ENCODE peak calls at places on chromosomes 11 and 22, in seven cellular contexts. G is right lobe of liver, A is prostate gland, V is ascending aorta, Q is left ventricle myocardium inferior, I is tibial nerve, X is fibroblast of mammary gland. L is an unnamed sample.

GRCh38 chr11:132402056-132402684 is 1031.8 kb downstream of the NTM start:
- DNase-seq in Q (peak), I (no peak), G (peak), A (no peak), X (no peak), V (no peak), L (no peak)

GRCh38 chr11:94171693-94172440 is 43.2 kb downstream of the PANX1 start:
- DNase-seq in Q (no peak), V (no peak), G (no peak), A (no peak), I (peak), X (peak), L (no peak)

GRCh38 chr11:95659088-95659487 is 130.5 kb downstream of the FAM76B start:
- DNase-seq in I (no peak), G (no peak), Q (no peak), V (no peak), X (peak), A (no peak), L (no peak)

GRCh38 chr11:58133329-58134076 is 8.2 kb upstream of the OR9I1 start:
- DNase-seq in G (no peak), A (no peak), X (no peak), Q (no peak), V (no peak), I (no peak), L (no peak)

GRCh38 chr11:93291146-93291545 is 39.4 kb upstream of the DEUP1 start:
- DNase-seq in V (no peak), I (no peak), Q (no peak), X (no peak), G (no peak), A (no peak), L (no peak)

GRCh38 chr11:76025068-76025467 is 181.2 kb downstream of the WNT11 start:
- DNase-seq in Q (no peak), V (no peak), I (no peak), X (peak), G (no peak), A (no peak), L (peak)

GRCh38 chr22:40819741-40820140 is 595 bp upstream of the SLC25A17 start:
- DNase-seq in X (peak), A (no peak), G (no peak), V (no peak), Q (no peak), I (no peak), L (no peak)

GRCh38 chr22:19598054-19598855 is 74.0 kb upstream of the CLDN5 start:
- DNase-seq in X (no peak), V (no peak), A (no peak), I (no peak), Q (no peak), G (peak), L (no peak)

GRCh38 chr11:34181254-34181653 is 75.8 kb downstream of the NAT10 start:
- DNase-seq in V (no peak), X (no peak), A (no peak), I (no peak), G (no peak), Q (no peak), L (no peak)

GRCh38 chr11:72553748-72554147 is 119.4 kb upstream of the CLPB start:
- DNase-seq in G (no peak), Q (no peak), X (no peak), V (no peak), A (no peak), I (no peak), L (no peak)

GRCh38 chr11:49851511-49851910 is 100.7 kb upstream of the OR4C13 start:
- DNase-seq in G (no peak), X (no peak), V (no peak), I (no peak), Q (no peak), A (no peak), L (no peak)

GRCh38 chr11:15770798-15771414 is 585.4 kb downstream of the SOX6 start:
- DNase-seq in G (no peak), Q (peak), X (peak), A (no peak), V (no peak), I (no peak), L (no peak)

GRCh38 chr11:104946907-104947306 is 21.5 kb downstream of the CASP4 start:
- DNase-seq in X (peak), V (no peak), A (no peak), G (no peak), I (no peak), Q (no peak), L (no peak)

GRCh38 chr11:92663539-92663938 is 305.9 kb upstream of the MTNR1B start:
- DNase-seq in I (no peak), X (no peak), G (no peak), V (no peak), A (no peak), Q (no peak), L (no peak)

GRCh38 chr11:119054418-119054817 is 2.6 kb downstream of the HYOU1 start:
- DNase-seq in V (no peak), G (no peak), X (no peak), A (no peak), I (no peak), Q (no peak), L (no peak)

GRCh38 chr11:119052163-119052814 is 4.7 kb downstream of the HYOU1 start:
- DNase-seq in G (no peak), Q (no peak), I (no peak), V (no peak), X (no peak), A (no peak), L (no peak)

GRCh38 chr11:119048644-119049043 is 8.4 kb downstream of the HYOU1 start:
- DNase-seq in Q (no peak), I (no peak), A (no peak), X (no peak), G (no peak), V (no peak), L (no peak)

GRCh38 chr11:119049081-119049480 is 7.9 kb downstream of the HYOU1 start:
- DNase-seq in X (no peak), V (no peak), G (no peak), I (no peak), Q (no peak), A (no peak), L (no peak)

GRCh38 chr11:119051440-119052162 is 5.4 kb downstream of the HYOU1 start:
- DNase-seq in V (no peak), A (no peak), G (no peak), I (no peak), Q (no peak), X (no peak), L (no peak)
- TF ChIP-seq CTCF in V (no peak), A (no peak), G (no peak), I (no peak), Q (no peak), X (no peak), L (no peak)

GRCh38 chr22:35995772-35996171 is 32.9 kb downstream of the RBFOX2 start:
- DNase-seq in Q (peak), V (peak), A (no peak), G (no peak), I (peak), X (peak), L (peak)
- H3K4me3 ChIP-seq in Q (peak), V (peak), A (no peak), G (no peak), I (no peak), X (peak), L (no peak)

GRCh38 chr11:122108828-122109227 is 7.2 kb downstream of the BLID start:
- DNase-seq in X (no peak), A (no peak), Q (no peak), G (no peak), V (no peak), I (no peak), L (no peak)

GRCh38 chr11:122107045-122107444 is 9.0 kb downstream of the BLID start:
- DNase-seq in I (no peak), A (no peak), V (no peak), Q (no peak), G (no peak), X (no peak), L (no peak)

GRCh38 chr11:122109932-122110331 is 6.1 kb downstream of the BLID start:
- DNase-seq in X (no peak), G (no peak), A (no peak), Q (no peak), V (no peak), I (no peak), L (no peak)

GRCh38 chr11:122107566-122107965 is 8.4 kb downstream of the BLID start:
- DNase-seq in A (no peak), Q (no peak), G (no peak), X (no peak), I (no peak), V (no peak), L (no peak)

DNA sequence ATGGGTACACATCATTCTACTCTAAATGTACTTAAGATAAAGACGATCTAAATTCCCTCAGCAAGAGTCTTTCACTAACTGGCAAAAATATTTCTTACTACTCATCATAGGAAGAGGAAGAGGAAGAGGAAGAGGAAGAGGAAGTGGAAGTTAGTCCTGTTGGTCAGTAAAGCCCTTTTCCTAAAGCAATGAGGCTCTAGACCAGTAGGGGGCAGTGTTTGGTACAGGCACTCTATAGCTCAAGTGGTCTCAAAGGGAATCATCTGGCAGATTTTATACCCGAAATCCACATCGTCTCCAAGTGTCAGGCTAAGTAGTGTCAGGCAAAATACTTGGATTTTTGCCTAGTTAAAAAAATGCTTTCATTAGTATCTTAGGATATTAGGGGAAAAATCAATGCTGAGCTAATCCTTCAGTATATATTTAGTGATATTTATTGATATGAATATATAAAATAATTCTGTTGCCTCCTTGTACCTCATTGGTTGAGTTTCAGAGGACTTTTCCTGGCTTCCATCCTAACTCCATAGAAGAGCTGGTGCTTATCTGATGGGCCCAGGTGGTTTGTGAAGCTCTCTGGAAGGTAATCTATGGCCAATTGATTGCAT is 7.7 kb downstream of the BLID start:
- DNase-seq in Q (no peak), A (no peak), X (peak), V (no peak), I (no peak), G (no peak), L (no peak)
- TF ChIP-seq CTCF in Q (peak), A (no peak), X (peak), V (no peak), I (peak), G (peak), L (peak)

DNA sequence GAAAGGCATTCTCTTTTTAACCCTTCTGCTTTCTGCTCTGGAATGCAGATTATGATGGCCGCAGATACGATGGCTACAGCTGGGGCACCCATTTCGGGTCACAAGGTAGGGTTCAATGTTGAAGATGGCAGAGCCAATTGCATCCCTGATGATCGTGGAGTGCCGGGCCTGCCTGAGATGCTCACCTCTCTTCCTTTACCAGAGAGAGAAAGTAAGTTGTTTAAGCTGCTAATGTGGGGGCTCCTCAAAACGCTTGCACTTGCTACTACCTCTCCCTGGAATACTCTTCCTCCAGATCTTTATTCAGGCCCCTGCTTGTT is 50.8 kb upstream of the PRDM11 start:
- DNase-seq in Q (no peak), G (no peak), I (no peak), A (no peak), V (no peak), X (no peak), L (no peak)
- H3K4me3 ChIP-seq in Q (no peak), G (no peak), I (no peak), A (no peak), V (no peak), X (no peak), L (no peak)

DNA sequence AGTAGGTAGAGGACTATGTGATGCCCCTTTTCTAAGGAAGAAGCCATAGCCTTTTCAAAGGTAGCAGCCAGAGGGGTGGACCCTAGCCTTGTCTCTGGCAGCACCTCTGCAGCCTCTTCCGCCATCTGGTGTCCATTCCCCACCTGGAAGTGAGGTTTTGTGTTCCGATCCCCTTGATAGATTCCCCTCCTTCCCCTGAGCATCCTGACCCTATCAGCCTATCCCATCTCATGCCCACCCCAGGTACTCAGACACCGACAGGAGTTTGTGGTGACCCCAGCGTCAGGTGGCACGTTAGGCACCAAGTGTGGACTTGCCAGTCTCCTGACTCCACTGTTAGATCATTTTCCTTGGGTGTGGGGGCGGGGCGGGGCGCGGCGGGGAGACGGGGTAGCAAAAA is 398 bp upstream of the FAM89B start:
- DNase-seq in I (no peak), V (no peak), G (no peak), Q (no peak), A (no peak), X (peak), L (no peak)
- TF ChIP-seq CTCF in I (peak), V (peak), G (peak), Q (peak), A (no peak), X (peak), L (peak)

GRCh38 chr11:107017104-107017432 is 1.2 kb downstream of the GUCY1A2 start:
- DNase-seq in X (no peak), Q (no peak), G (no peak), A (no peak), V (no peak), I (no peak), L (no peak)
- H3K4me3 ChIP-seq in X (peak), Q (peak), G (peak), A (peak), V (peak), I (peak), L (peak)

DNA sequence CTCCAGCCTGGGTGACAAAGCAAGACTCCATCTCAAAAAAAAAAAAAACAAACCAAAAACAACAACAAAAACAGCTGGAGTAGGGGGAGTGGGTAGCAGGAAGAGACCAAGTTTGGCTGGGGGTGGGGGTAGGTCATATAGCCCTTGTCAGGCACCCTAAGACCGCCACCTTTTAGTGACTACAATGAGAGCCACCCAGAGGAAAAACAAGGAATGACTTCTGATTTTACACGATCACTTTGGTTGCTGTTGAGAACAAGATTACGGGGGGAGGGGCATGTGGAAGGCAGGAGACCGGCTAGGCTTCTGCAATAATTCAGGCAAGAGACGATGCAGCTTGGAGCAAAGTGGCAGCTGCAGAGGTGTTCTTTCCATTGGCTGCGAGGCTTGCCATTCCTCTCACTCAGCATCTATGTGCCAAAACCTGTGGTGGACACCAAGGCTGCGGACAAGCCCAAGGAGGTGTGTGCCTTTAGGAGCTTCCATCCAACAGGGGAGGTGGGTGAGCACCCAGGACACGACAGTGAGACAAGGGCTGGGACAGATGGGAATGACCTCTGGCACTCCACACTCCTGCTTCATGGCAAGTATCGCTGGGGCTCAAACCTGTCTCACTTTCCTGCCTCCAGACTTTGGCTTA is 1.7 kb downstream of the RPS19BP1 start:
- DNase-seq in X (peak), Q (no peak), V (no peak), I (no peak), G (peak), A (no peak), L (no peak)
- TF ChIP-seq CTCF in X (peak), Q (peak), V (no peak), I (no peak), G (no peak), A (no peak), L (no peak)

GRCh38 chr22:49946612-49947295 is 13.8 kb upstream of the PIM3 start:
- DNase-seq in G (no peak), Q (no peak), I (no peak), X (no peak), V (no peak), A (no peak), L (no peak)

GRCh38 chr22:49943771-49944398 is 16.7 kb upstream of the PIM3 start:
- DNase-seq in X (no peak), I (no peak), V (no peak), A (no peak), Q (no peak), G (no peak), L (no peak)

GRCh38 chr22:49942565-49943404 is 17.8 kb upstream of the PIM3 start:
- DNase-seq in I (no peak), V (no peak), Q (no peak), G (no peak), A (no peak), X (no peak), L (no peak)

GRCh38 chr22:49943405-49943765 is 17.2 kb upstream of the PIM3 start:
- DNase-seq in G (no peak), V (no peak), Q (no peak), I (no peak), X (no peak), A (no peak), L (no peak)

GRCh38 chr22:49944399-49944891 is 16.1 kb upstream of the PIM3 start:
- DNase-seq in Q (no peak), A (no peak), V (no peak), I (no peak), X (no peak), G (no peak), L (no peak)
- H3K4me3 ChIP-seq in Q (no peak), A (no peak), V (no peak), I (no peak), X (no peak), G (peak), L (no peak)

L was measured in HFF-Myc.